ENCODE peak calls at places on chromosomes 12 and 14, in nine cellular contexts. J, S, R, P, K, U, V, F and W are unnamed samples.

GRCh38 chr12:119841433-119842210 is 35.5 kb downstream of the CIT start:
- DNase-seq in J (no peak), S (no peak), R (no peak), P (no peak), K (no peak), U (no peak), V (no peak), F (no peak), W (no peak)

GRCh38 chr12:11922361-11922760 is 148.4 kb upstream of the BCL2L14 start:
- DNase-seq in J (no peak), S (no peak), R (no peak), P (no peak), K (no peak), U (no peak), V (no peak), F (no peak), W (no peak)

GRCh38 chr14:92726135-92726932 is 22.1 kb downstream of the LGMN start:
- DNase-seq in J (no peak), S (no peak), R (no peak), P (peak; percentile 57), K (peak; percentile 89), U (peak; percentile 71), V (peak; percentile 87), F (no peak), W (no peak)

GRCh38 chr14:53608369-53608768 is 348.3 kb downstream of the BMP4 start:
- DNase-seq in J (peak; percentile 67), S (no peak), R (no peak), P (no peak), K (peak; percentile 73), U (peak; percentile 67), V (no peak), F (no peak), W (no peak)

GRCh38 chr12:114913871-114914801 is 230.2 kb upstream of the TBX3 start:
- DNase-seq in J (no peak), S (no peak), R (peak; percentile 65), P (peak; percentile 32), K (peak; percentile 80), U (no peak), V (no peak), F (no peak), W (no peak)

GRCh38 chr14:68574906-68575305 is 218.0 kb downstream of the ZFP36L1 start:
- DNase-seq in J (no peak), S (no peak), R (no peak), P (no peak), K (no peak), U (no peak), V (no peak), F (no peak), W (no peak)

GRCh38 chr12:53459097-53459496 is 7.2 kb downstream of the PCBP2 start:
- DNase-seq in J (no peak), S (no peak), R (no peak), P (no peak), K (no peak), U (no peak), V (no peak), F (no peak), W (no peak)

GRCh38 chr14:35229495-35230089 is 62.6 kb upstream of the PSMA6 start:
- DNase-seq in J (peak; percentile 28), S (no peak), R (no peak), P (no peak), K (peak; percentile 49), U (no peak), V (no peak), F (no peak), W (peak; percentile 39)

GRCh38 chr14:38158468-38158867 is 49.2 kb upstream of the SSTR1 start:
- DNase-seq in J (no peak), S (no peak), R (no peak), P (no peak), K (no peak), U (no peak), V (no peak), F (no peak), W (no peak)

GRCh38 chr12:121061831-121062230 is 22.8 kb upstream of the OASL start:
- DNase-seq in J (no peak), S (no peak), R (peak; percentile 30), P (no peak), K (no peak), U (no peak), V (no peak), F (no peak), W (no peak)
- TF ChIP-seq CTCF in J (peak; percentile 15), S (peak; percentile 36), R (peak; percentile 35), P (peak; percentile 27), K (peak; percentile 37), U (no peak), V (no peak), F (peak; percentile 37), W (peak; percentile 9)

GRCh38 chr14:106380740-106381139 is 854.4 kb downstream of the TMEM121 start:
- DNase-seq in J (no peak), S (no peak), R (no peak), P (no peak), K (no peak), U (no peak), V (no peak), F (no peak), W (no peak)

GRCh38 chr14:106372870-106373657 is 846.7 kb downstream of the TMEM121 start:
- DNase-seq in J (peak; percentile 80), S (no peak), R (no peak), P (no peak), K (peak; percentile 47), U (peak; percentile 18), V (no peak), F (no peak), W (peak; percentile 76)

GRCh38 chr14:106377432-106377831 is 851.0 kb downstream of the TMEM121 start:
- DNase-seq in J (no peak), S (no peak), R (no peak), P (no peak), K (no peak), U (no peak), V (no peak), F (no peak), W (no peak)

GRCh38 chr14:106378191-106378590 is 851.8 kb downstream of the TMEM121 start:
- DNase-seq in J (no peak), S (no peak), R (no peak), P (no peak), K (no peak), U (no peak), V (no peak), F (no peak), W (peak; percentile 24)
- TF ChIP-seq CTCF in J (peak; percentile 48), S (no peak), R (no peak), P (no peak), K (no peak), U (no peak), V (no peak), F (no peak), W (peak; percentile 77)

GRCh38 chr12:89783321-89784060 is 74.9 kb upstream of the ATP2B1 start:
- DNase-seq in J (peak; percentile 12), S (no peak), R (no peak), P (no peak), K (no peak), U (no peak), V (no peak), F (no peak), W (no peak)
- TF ChIP-seq CTCF in J (no peak), S (no peak), R (no peak), P (no peak), K (no peak), U (no peak), V (no peak), F (no peak), W (no peak)

GRCh38 chr12:33876618-33877017 is 145.7 kb upstream of the ALG10 start:
- DNase-seq in J (no peak), S (no peak), R (no peak), P (no peak), K (no peak), U (no peak), V (no peak), F (no peak), W (no peak)
- TF ChIP-seq CTCF in J (no peak), S (peak; percentile 69), R (peak; percentile 43), P (no peak), K (no peak), U (no peak), V (no peak), F (peak; percentile 53), W (no peak)

GRCh38 chr12:4270016-4270669 is 3.4 kb upstream of the CCND2 start:
- DNase-seq in J (no peak), S (peak; percentile 53), R (peak; percentile 11), P (no peak), K (no peak), U (no peak), V (no peak), F (no peak), W (no peak)

GRCh38 chr12:4268549-4269181 is 4.9 kb upstream of the CCND2 start:
- DNase-seq in J (no peak), S (no peak), R (peak; percentile 31), P (no peak), K (no peak), U (no peak), V (no peak), F (no peak), W (no peak)

GRCh38 chr12:4270670-4271432 is 2.7 kb upstream of the CCND2 start:
- DNase-seq in J (peak; percentile 67), S (peak; percentile 82), R (peak; percentile 74), P (no peak), K (peak; percentile 19), U (peak; percentile 35), V (peak; percentile 83), F (no peak), W (no peak)

GRCh38 chr12:4267904-4268548 is 5.5 kb upstream of the CCND2 start:
- DNase-seq in J (no peak), S (no peak), R (no peak), P (no peak), K (no peak), U (no peak), V (no peak), F (no peak), W (no peak)

GRCh38 chr12:4269279-4269991 is 4.1 kb upstream of the CCND2 start:
- DNase-seq in J (peak; percentile 82), S (peak; percentile 90), R (peak; percentile 84), P (no peak), K (peak; percentile 54), U (peak; percentile 72), V (peak; percentile 92), F (peak; percentile 86), W (peak; percentile 82)
- TF ChIP-seq CTCF in J (peak; percentile 27), S (no peak), R (no peak), P (no peak), K (no peak), U (no peak), V (peak; percentile 23), F (peak; percentile 27), W (peak; percentile 38)

GRCh38 chr12:102095677-102096263 is 24.1 kb downstream of the NUP37 start:
- DNase-seq in J (peak; percentile 34), S (no peak), R (peak; percentile 5), P (no peak), K (peak; percentile 14), U (no peak), V (no peak), F (no peak), W (no peak)
- TF ChIP-seq CTCF in J (peak; percentile 37), S (peak; percentile 59), R (peak; percentile 45), P (peak; percentile 33), K (peak; percentile 69), U (no peak), V (no peak), F (peak; percentile 73), W (peak; percentile 65)

DNA sequence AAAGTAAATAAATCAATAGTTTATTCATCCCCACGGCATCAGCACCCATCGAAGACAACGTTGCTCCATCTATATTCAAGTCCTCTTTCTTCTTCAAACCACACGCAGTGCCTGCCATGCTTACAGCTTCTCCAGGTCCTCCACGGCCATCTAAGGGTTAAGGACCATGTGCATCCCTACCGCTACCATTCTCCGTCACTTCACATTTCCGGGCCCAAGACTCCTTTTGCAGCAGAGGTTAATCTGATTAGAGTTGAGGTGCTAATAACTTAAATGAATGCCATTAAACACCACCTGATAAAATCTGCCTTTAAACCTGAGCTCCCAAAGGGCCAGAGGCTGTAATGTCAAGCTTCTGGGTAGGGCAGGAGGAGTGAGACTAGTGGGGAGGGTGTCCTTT is 79.7 kb upstream of the CCND2 start:
- DNase-seq in J (no peak), S (no peak), R (no peak), P (no peak), K (no peak), U (no peak), V (no peak), F (peak; percentile 20), W (no peak)
- TF ChIP-seq CTCF in J (no peak), S (no peak), R (no peak), P (no peak), K (no peak), U (no peak), V (no peak), F (no peak), W (no peak)